ENCODE peak calls at places on chromosomes 6 and 20, in eight cellular contexts. C is neuronal stem cell; R is PC-3; P is uterus; N is CD8-positive, alpha-beta T cell; F is prostate gland; D is DND-41; Z is CD8-positive, alpha-beta memory T cell. U is an unnamed sample.

GRCh38 chr20:13545755-13546154 is 93.0 kb downstream of the TASP1 start:
- DNase-seq in C (no peak), R (no peak), P (no peak), N (no peak), F (no peak), D (no peak), Z (no peak), U (no peak)

GRCh38 chr6:40588480-40588879 is 1.3 kb upstream of the LRFN2 start:
- DNase-seq in C (no peak), R (no peak), P (no peak), N (no peak), F (no peak), D (no peak), Z (no peak), U (no peak)

GRCh38 chr6:195861-196360 is 96.4 kb upstream of the DUSP22 start:
- DNase-seq in C (no peak), R (no peak), P (peak; percentile 59), N (no peak), F (no peak), D (peak; percentile 30), Z (no peak), U (no peak)

GRCh38 chr20:1953616-1954015 is 40.2 kb downstream of the PDYN start:
- DNase-seq in C (no peak), R (no peak), P (no peak), N (no peak), F (no peak), D (no peak), Z (no peak), U (no peak)

GRCh38 chr20:50561379-50562078 is 51.3 kb downstream of the PTPN1 start:
- DNase-seq in C (no peak), R (peak; percentile 99), P (peak; percentile 76), N (no peak), F (no peak), D (no peak), Z (no peak), U (peak; percentile 79)

GRCh38 chr20:10611357-10611756 is 62.4 kb downstream of the JAG1 start:
- DNase-seq in C (no peak), R (peak; percentile 48), P (peak; percentile 59), N (no peak), F (peak; percentile 33), D (peak; percentile 12), Z (no peak), U (peak; percentile 51)

GRCh38 chr20:58650181-58650775 is 805 bp upstream of the STX16 start:
- DNase-seq in C (peak; percentile 40), R (no peak), P (no peak), N (no peak), F (no peak), D (peak; percentile 71), Z (peak; percentile 9), U (no peak)

GRCh38 chr20:36645998-36646397 is at the start of gene SLA2:
- DNase-seq in C (no peak), R (no peak), P (no peak), N (peak; percentile 57), F (no peak), D (peak; percentile 85), Z (peak; percentile 54), U (no peak)

GRCh38 chr20:46139908-46140482 is 21.9 kb downstream of the CD40 start:
- DNase-seq in C (no peak), R (no peak), P (no peak), N (no peak), F (peak; percentile 64), D (no peak), Z (no peak), U (no peak)

GRCh38 chr6:73477407-73477806 is 15.9 kb downstream of the MTO1 start:
- DNase-seq in C (no peak), R (no peak), P (no peak), N (no peak), F (no peak), D (no peak), Z (no peak), U (no peak)

GRCh38 chr6:139853302-139853992 is 479.0 kb upstream of the CITED2 start:
- DNase-seq in C (no peak), R (peak; percentile 22), P (no peak), N (no peak), F (no peak), D (no peak), Z (no peak), U (no peak)

GRCh38 chr6:140744648-140745320 is 1370.3 kb upstream of the CITED2 start:
- DNase-seq in C (no peak), R (peak; percentile 67), P (no peak), N (no peak), F (no peak), D (no peak), Z (no peak), U (peak; percentile 53)

GRCh38 chr20:10864076-10864672 is 190.4 kb upstream of the JAG1 start:
- DNase-seq in C (no peak), R (peak; percentile 92), P (no peak), N (no peak), F (peak; percentile 31), D (no peak), Z (no peak), U (peak; percentile 51)

GRCh38 chr20:25178563-25179438 is 16.7 kb upstream of the ENTPD6 start:
- DNase-seq in C (peak; percentile 29), R (peak; percentile 99), P (peak; percentile 41), N (no peak), F (no peak), D (peak; percentile 44), Z (no peak), U (peak; percentile 83)

GRCh38 chr6:44262467-44263356 is 2.6 kb downstream of the NFKBIE start:
- DNase-seq in C (no peak), R (no peak), P (no peak), N (no peak), F (no peak), D (no peak), Z (no peak), U (no peak)

GRCh38 chr20:2086177-2086979 is 15.2 kb upstream of the STK35 start:
- DNase-seq in C (no peak), R (no peak), P (no peak), N (no peak), F (no peak), D (no peak), Z (no peak), U (no peak)

GRCh38 chr6:83517500-83517899 is 5.2 kb downstream of the PRSS35 start:
- DNase-seq in C (no peak), R (peak; percentile 10), P (no peak), N (no peak), F (no peak), D (no peak), Z (no peak), U (no peak)

GRCh38 chr6:83509416-83509815 is 2.9 kb upstream of the PRSS35 start:
- DNase-seq in C (no peak), R (peak; percentile 19), P (no peak), N (no peak), F (no peak), D (no peak), Z (no peak), U (no peak)

GRCh38 chr6:83514877-83515466 is 2.6 kb downstream of the PRSS35 start:
- DNase-seq in C (peak; percentile 56), R (peak; percentile 85), P (peak; percentile 24), N (no peak), F (peak; percentile 23), D (peak; percentile 30), Z (peak; percentile 3), U (no peak)

GRCh38 chr6:83511901-83512681 is at the start of gene PRSS35:
- DNase-seq in C (peak; percentile 77), R (peak; percentile 44), P (peak; percentile 23), N (no peak), F (peak; percentile 29), D (no peak), Z (peak; percentile 10), U (peak; percentile 31)
- H3K4me3 ChIP-seq in C (peak within 1 kb of the TSS; percentile 80), R (peak within 1 kb of the TSS; percentile 66), P (peak within 1 kb of the TSS; percentile 42), N (no peak within 1 kb of the TSS), F (peak within 1 kb of the TSS; percentile 21), D (no peak within 1 kb of the TSS), Z (no peak within 1 kb of the TSS), U (peak within 1 kb of the TSS; percentile 19)

GRCh38 chr6:107661291-107661690 is 162.8 kb downstream of the SCML4 start:
- DNase-seq in C (no peak), R (no peak), P (no peak), N (no peak), F (no peak), D (no peak), Z (no peak), U (peak; percentile 39)

GRCh38 chr6:107662333-107662732 is 161.8 kb downstream of the SCML4 start:
- DNase-seq in C (no peak), R (no peak), P (no peak), N (no peak), F (no peak), D (no peak), Z (no peak), U (no peak)

GRCh38 chr6:107665386-107665785 is 158.7 kb downstream of the SCML4 start:
- DNase-seq in C (no peak), R (peak; percentile 50), P (no peak), N (no peak), F (no peak), D (no peak), Z (no peak), U (peak; percentile 52)

GRCh38 chr6:107660839-107661238 is 163.3 kb downstream of the SCML4 start:
- DNase-seq in C (no peak), R (peak; percentile 50), P (no peak), N (no peak), F (no peak), D (no peak), Z (no peak), U (no peak)

DNA sequence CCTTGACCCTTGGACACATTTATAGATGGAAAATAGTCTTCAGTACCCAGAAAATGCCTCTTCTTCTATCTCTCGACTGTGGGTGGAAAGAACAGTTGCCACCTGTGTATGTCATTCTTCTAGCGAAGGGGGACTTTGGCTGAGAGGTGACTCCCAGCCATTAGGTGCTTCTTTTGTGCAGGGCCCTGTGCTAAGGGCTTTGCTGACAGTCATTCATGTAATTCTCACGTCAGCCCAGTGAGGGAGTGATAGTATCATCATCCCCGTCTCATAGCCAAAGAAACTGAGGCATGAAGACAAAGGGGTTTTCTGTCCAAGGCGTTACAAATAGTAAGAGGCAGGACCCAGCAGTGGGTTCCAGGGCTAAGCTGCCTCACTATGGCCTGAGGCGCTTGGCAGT is 160.8 kb downstream of the SCML4 start:
- DNase-seq in C (no peak), R (no peak), P (no peak), N (no peak), F (no peak), D (no peak), Z (no peak), U (no peak)
- H3K36me3 ChIP-seq in C (no peaks in the 10 kb centered on the region), R (no peaks in the 10 kb centered on the region), P (no peaks in the 10 kb centered on the region), N (no peaks in the 10 kb centered on the region), F (no peaks in the 10 kb centered on the region), D (no peaks in the 10 kb centered on the region), Z (no peaks in the 10 kb centered on the region), U (no peaks in the 10 kb centered on the region)

GRCh38 chr6:121497869-121498462 is 62.5 kb downstream of the GJA1 start:
- DNase-seq in C (no peak), R (no peak), P (peak; percentile 32), N (no peak), F (no peak), D (no peak), Z (no peak), U (no peak)
- H3K4me3 ChIP-seq in C (no peak overlapping the region), R (no peak overlapping the region), P (no peak overlapping the region), N (no peak overlapping the region), F (no peak overlapping the region), D (no peak overlapping the region), Z (no peak overlapping the region), U (no peak overlapping the region)

DNA sequence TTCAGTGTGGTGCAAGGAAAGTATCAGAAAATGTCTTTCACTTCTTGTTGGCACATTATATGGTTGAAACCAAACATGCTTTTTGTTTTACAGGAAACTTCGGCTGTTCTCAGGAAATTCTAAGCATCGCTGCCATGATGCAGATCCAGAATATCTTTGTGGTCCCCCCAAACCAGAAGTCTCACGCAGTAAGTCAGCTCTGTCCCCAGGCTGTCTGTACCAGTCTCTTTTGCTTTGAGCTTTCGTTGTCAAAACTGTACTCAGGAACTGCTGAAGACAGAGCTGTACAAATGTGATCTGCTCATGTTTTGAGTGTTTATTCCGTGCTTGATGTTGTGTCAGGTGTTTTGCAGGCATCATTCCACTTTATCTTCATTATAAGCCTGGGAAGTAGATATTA is 59.6 kb downstream of the DHX35 start:
- DNase-seq in C (no peak), R (no peak), P (no peak), N (no peak), F (no peak), D (no peak), Z (no peak), U (no peak)
- H3K36me3 ChIP-seq in C (peaks cover 17% of the 10 kb centered on the region), R (peaks cover 38% of the 10 kb centered on the region), P (no peaks in the 10 kb centered on the region), N (peaks cover 20% of the 10 kb centered on the region), F (no peaks in the 10 kb centered on the region), D (peaks cover 96% of the 10 kb centered on the region), Z (peaks cover 12% of the 10 kb centered on the region), U (peaks cover 54% of the 10 kb centered on the region)